ENCODE peak calls at places on chromosome 6, in six cellular contexts. One of them, this sample, is unnamed.

GRCh38 chr6:137415127-137415833 is 78.9 kb downstream of the OLIG3 start:
- DNase-seq in lung: peak
- DNase-seq in hepatocyte: peak
- DNase-seq in psoas muscle: no peak
- DNase-seq in cardiac muscle cell: peak
- DNase-seq in choroid plexus epithelial cell: peak
- DNase-seq in this sample: no peak

GRCh38 chr6:170137176-170137891 is 153.5 kb downstream of the DLL1 start:
- DNase-seq in lung: no peak
- DNase-seq in hepatocyte: no peak
- DNase-seq in cardiac muscle cell: no peak
- DNase-seq in psoas muscle: peak
- DNase-seq in choroid plexus epithelial cell: no peak
- DNase-seq in this sample: no peak

GRCh38 chr6:48765352-48765961 is 654.5 kb upstream of the PTCHD4 start:
- DNase-seq in choroid plexus epithelial cell: peak
- DNase-seq in lung: peak
- DNase-seq in hepatocyte: peak
- DNase-seq in cardiac muscle cell: peak
- DNase-seq in psoas muscle: no peak
- DNase-seq in this sample: no peak

GRCh38 chr6:116616757-116617093 is 446 bp downstream of the RSPH4A start:
- DNase-seq in lung: no peak
- DNase-seq in choroid plexus epithelial cell: no peak
- DNase-seq in psoas muscle: peak
- DNase-seq in hepatocyte: peak
- DNase-seq in cardiac muscle cell: no peak
- DNase-seq in this sample: no peak

GRCh38 chr6:112571486-112571885 is 224.4 kb downstream of the RFPL4B start:
- DNase-seq in psoas muscle: no peak
- DNase-seq in cardiac muscle cell: peak
- DNase-seq in lung: no peak
- DNase-seq in hepatocyte: peak
- DNase-seq in choroid plexus epithelial cell: peak
- DNase-seq in this sample: no peak

GRCh38 chr6:79762370-79762769 is 131.2 kb downstream of the SH3BGRL2 start:
- DNase-seq in psoas muscle: no peak
- DNase-seq in cardiac muscle cell: peak
- DNase-seq in hepatocyte: no peak
- DNase-seq in lung: no peak
- DNase-seq in choroid plexus epithelial cell: peak
- DNase-seq in this sample: no peak

GRCh38 chr6:90256698-90257485 is 39.8 kb downstream of the BACH2 start:
- DNase-seq in psoas muscle: no peak
- DNase-seq in lung: no peak
- DNase-seq in hepatocyte: no peak
- DNase-seq in cardiac muscle cell: peak
- DNase-seq in choroid plexus epithelial cell: peak
- DNase-seq in this sample: no peak

GRCh38 chr6:41428995-41429417 is 93.6 kb downstream of the NCR2 start:
- DNase-seq in hepatocyte: peak
- DNase-seq in cardiac muscle cell: peak
- DNase-seq in choroid plexus epithelial cell: peak
- DNase-seq in psoas muscle: peak
- DNase-seq in lung: no peak
- DNase-seq in this sample: no peak

GRCh38 chr6:20911826-20912225 is 377.6 kb downstream of the CDKAL1 start:
- DNase-seq in choroid plexus epithelial cell: no peak
- DNase-seq in cardiac muscle cell: no peak
- DNase-seq in lung: no peak
- DNase-seq in psoas muscle: no peak
- DNase-seq in hepatocyte: no peak
- DNase-seq in this sample: no peak

GRCh38 chr6:53731906-53732636 is 62.7 kb upstream of the LRRC1 start:
- DNase-seq in cardiac muscle cell: no peak
- DNase-seq in hepatocyte: no peak
- DNase-seq in psoas muscle: no peak
- DNase-seq in lung: no peak
- DNase-seq in choroid plexus epithelial cell: peak
- DNase-seq in this sample: no peak

GRCh38 chr6:53737746-53738145 is 57.1 kb upstream of the LRRC1 start:
- DNase-seq in lung: no peak
- DNase-seq in hepatocyte: peak
- DNase-seq in choroid plexus epithelial cell: no peak
- DNase-seq in cardiac muscle cell: no peak
- DNase-seq in psoas muscle: no peak
- DNase-seq in this sample: no peak

GRCh38 chr6:53735896-53736295 is 58.9 kb upstream of the LRRC1 start:
- DNase-seq in lung: no peak
- DNase-seq in cardiac muscle cell: no peak
- DNase-seq in choroid plexus epithelial cell: no peak
- DNase-seq in psoas muscle: no peak
- DNase-seq in hepatocyte: no peak
- DNase-seq in this sample: no peak

GRCh38 chr6:53730767-53731166 is 64.0 kb upstream of the LRRC1 start:
- DNase-seq in choroid plexus epithelial cell: no peak
- DNase-seq in lung: no peak
- DNase-seq in cardiac muscle cell: no peak
- DNase-seq in psoas muscle: no peak
- DNase-seq in hepatocyte: no peak
- DNase-seq in this sample: no peak

DNA sequence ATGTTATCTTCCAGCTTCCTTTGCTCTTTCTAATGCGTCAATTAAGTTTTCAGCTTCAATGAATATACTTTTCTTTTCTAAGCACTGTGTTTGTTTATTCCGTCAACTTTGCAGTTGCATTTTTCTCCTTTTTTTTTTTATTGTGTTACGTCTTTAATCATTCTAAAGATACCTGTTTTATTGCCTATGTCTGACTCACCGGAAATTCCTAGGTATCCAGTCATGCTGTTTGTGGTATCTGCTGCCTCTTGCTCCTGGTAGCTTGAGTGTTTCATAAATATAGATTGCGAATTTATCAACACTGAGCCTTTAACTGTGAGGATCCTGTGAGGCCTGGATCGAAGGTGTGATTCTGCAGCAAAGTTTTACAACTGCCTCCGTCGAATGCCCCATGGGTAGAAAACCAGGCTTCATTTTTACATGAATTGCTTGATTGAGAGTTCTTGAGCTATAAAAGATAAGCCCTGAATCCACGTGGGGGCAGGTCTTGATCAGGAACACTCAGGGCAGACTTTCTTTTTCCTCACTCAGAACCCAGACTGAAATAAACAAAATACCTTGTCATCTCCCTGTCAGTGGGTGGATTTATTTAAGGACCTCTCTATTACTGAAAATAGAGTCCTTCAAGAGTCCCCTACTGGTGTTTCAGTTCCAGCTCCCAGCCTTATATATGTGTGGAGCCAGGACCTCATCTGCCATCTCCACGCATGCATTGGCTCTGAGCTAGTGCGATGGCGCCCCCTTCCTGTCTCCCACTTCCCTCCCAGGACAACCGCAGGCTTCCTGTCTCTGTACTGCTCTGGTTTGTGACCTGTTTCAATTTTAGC is 60.1 kb upstream of the LRRC1 start:
- DNase-seq in choroid plexus epithelial cell: peak
- DNase-seq in lung: no peak
- DNase-seq in cardiac muscle cell: peak
- DNase-seq in hepatocyte: peak
- DNase-seq in psoas muscle: no peak
- DNase-seq in this sample: peak
- H3K4me3 ChIP-seq in choroid plexus epithelial cell: no peak
- H3K4me3 ChIP-seq in lung: no peak
- H3K4me3 ChIP-seq in cardiac muscle cell: no peak
- H3K4me3 ChIP-seq in hepatocyte: no peak
- H3K4me3 ChIP-seq in psoas muscle: no peak
- H3K4me3 ChIP-seq in this sample: no peak

DNA sequence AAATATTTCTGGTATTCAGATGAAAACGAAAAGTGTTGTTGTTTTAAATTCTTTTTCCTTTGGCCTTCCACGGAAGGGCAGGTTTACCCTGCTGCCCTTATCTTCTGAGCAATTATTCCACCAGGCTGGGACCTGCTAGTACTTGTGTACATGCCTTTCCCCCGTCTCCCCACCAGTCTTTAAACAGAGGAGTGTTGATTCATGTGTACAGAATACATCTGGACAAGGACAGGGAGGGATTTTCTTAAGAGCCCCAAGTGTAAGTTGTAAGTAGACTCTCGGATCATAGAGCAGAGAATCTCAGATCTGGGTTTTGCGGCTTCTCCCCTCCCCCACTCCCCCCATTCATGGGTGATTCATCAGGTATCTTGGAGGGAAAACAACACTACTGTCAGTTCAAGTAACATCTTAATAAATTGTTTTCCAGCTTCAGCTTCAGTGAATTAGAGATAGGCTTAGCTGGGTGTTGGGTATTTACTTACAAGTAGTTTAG is 81.3 kb downstream of the RTN4IP1 start:
- DNase-seq in choroid plexus epithelial cell: peak
- DNase-seq in psoas muscle: no peak
- DNase-seq in cardiac muscle cell: peak
- DNase-seq in hepatocyte: peak
- DNase-seq in lung: no peak
- DNase-seq in this sample: no peak
- TF ChIP-seq CTCF in choroid plexus epithelial cell: peak
- TF ChIP-seq CTCF in psoas muscle: no peak
- TF ChIP-seq CTCF in cardiac muscle cell: no peak
- TF ChIP-seq CTCF in hepatocyte: no peak
- TF ChIP-seq CTCF in lung: no peak
- TF ChIP-seq CTCF in this sample: no peak

GRCh38 chr6:125480146-125480545 is 178.4 kb upstream of the HDDC2 start:
- DNase-seq in hepatocyte: no peak
- DNase-seq in cardiac muscle cell: no peak
- DNase-seq in lung: no peak
- DNase-seq in psoas muscle: no peak
- DNase-seq in choroid plexus epithelial cell: no peak
- DNase-seq in this sample: no peak
- H3K4me3 ChIP-seq in hepatocyte: no peak
- H3K4me3 ChIP-seq in cardiac muscle cell: no peak
- H3K4me3 ChIP-seq in lung: no peak
- H3K4me3 ChIP-seq in psoas muscle: no peak
- H3K4me3 ChIP-seq in choroid plexus epithelial cell: no peak
- H3K4me3 ChIP-seq in this sample: no peak

GRCh38 chr6:166027761-166028160 is 139.9 kb downstream of the TBXT start:
- DNase-seq in psoas muscle: no peak
- DNase-seq in choroid plexus epithelial cell: peak
- DNase-seq in cardiac muscle cell: peak
- DNase-seq in lung: no peak
- DNase-seq in hepatocyte: no peak
- DNase-seq in this sample: no peak

GRCh38 chr6:166029506-166029905 is 138.1 kb downstream of the TBXT start:
- DNase-seq in hepatocyte: no peak
- DNase-seq in psoas muscle: no peak
- DNase-seq in cardiac muscle cell: no peak
- DNase-seq in choroid plexus epithelial cell: peak
- DNase-seq in lung: no peak
- DNase-seq in this sample: no peak

GRCh38 chr6:166031275-166031674 is 136.4 kb downstream of the TBXT start:
- DNase-seq in lung: no peak
- DNase-seq in choroid plexus epithelial cell: no peak
- DNase-seq in psoas muscle: no peak
- DNase-seq in hepatocyte: no peak
- DNase-seq in cardiac muscle cell: no peak
- DNase-seq in this sample: no peak

GRCh38 chr6:166036321-166037105 is 131.1 kb downstream of the TBXT start:
- DNase-seq in cardiac muscle cell: no peak
- DNase-seq in psoas muscle: no peak
- DNase-seq in choroid plexus epithelial cell: no peak
- DNase-seq in hepatocyte: no peak
- DNase-seq in lung: no peak
- DNase-seq in this sample: no peak

GRCh38 chr6:166032366-166033171 is 135.1 kb downstream of the TBXT start:
- DNase-seq in lung: no peak
- DNase-seq in cardiac muscle cell: peak
- DNase-seq in psoas muscle: peak
- DNase-seq in hepatocyte: peak
- DNase-seq in choroid plexus epithelial cell: peak
- DNase-seq in this sample: no peak
- TF ChIP-seq CTCF in lung: no peak
- TF ChIP-seq CTCF in cardiac muscle cell: peak
- TF ChIP-seq CTCF in psoas muscle: no peak
- TF ChIP-seq CTCF in hepatocyte: no peak
- TF ChIP-seq CTCF in choroid plexus epithelial cell: peak
- TF ChIP-seq CTCF in this sample: peak

GRCh38 chr6:118896339-118897136 is 2.6 kb downstream of the ASF1A start:
- DNase-seq in lung: no peak
- DNase-seq in psoas muscle: no peak
- DNase-seq in hepatocyte: peak
- DNase-seq in choroid plexus epithelial cell: peak
- DNase-seq in cardiac muscle cell: peak
- DNase-seq in this sample: no peak
- H3K4me3 ChIP-seq in lung: no peak
- H3K4me3 ChIP-seq in psoas muscle: peak
- H3K4me3 ChIP-seq in hepatocyte: peak
- H3K4me3 ChIP-seq in choroid plexus epithelial cell: peak
- H3K4me3 ChIP-seq in cardiac muscle cell: peak
- H3K4me3 ChIP-seq in this sample: peak

GRCh38 chr6:160788806-160789205 is 86.8 kb downstream of the PLG start:
- DNase-seq in choroid plexus epithelial cell: no peak
- DNase-seq in cardiac muscle cell: no peak
- DNase-seq in psoas muscle: no peak
- DNase-seq in lung: no peak
- DNase-seq in hepatocyte: no peak
- DNase-seq in this sample: no peak

GRCh38 chr6:160791981-160792418 is 90.0 kb downstream of the PLG start:
- DNase-seq in psoas muscle: no peak
- DNase-seq in choroid plexus epithelial cell: no peak
- DNase-seq in lung: no peak
- DNase-seq in hepatocyte: no peak
- DNase-seq in cardiac muscle cell: no peak
- DNase-seq in this sample: no peak

GRCh38 chr6:160789263-160790027 is 87.4 kb downstream of the PLG start:
- DNase-seq in hepatocyte: no peak
- DNase-seq in lung: no peak
- DNase-seq in cardiac muscle cell: no peak
- DNase-seq in psoas muscle: no peak
- DNase-seq in choroid plexus epithelial cell: no peak
- DNase-seq in this sample: no peak

GRCh38 chr6:160791459-160791858 is 89.4 kb downstream of the PLG start:
- DNase-seq in cardiac muscle cell: no peak
- DNase-seq in lung: no peak
- DNase-seq in psoas muscle: no peak
- DNase-seq in hepatocyte: no peak
- DNase-seq in choroid plexus epithelial cell: no peak
- DNase-seq in this sample: peak

GRCh38 chr6:160790028-160790792 is 88.2 kb downstream of the PLG start:
- DNase-seq in hepatocyte: no peak
- DNase-seq in lung: no peak
- DNase-seq in cardiac muscle cell: peak
- DNase-seq in choroid plexus epithelial cell: no peak
- DNase-seq in psoas muscle: no peak
- DNase-seq in this sample: no peak
- TF ChIP-seq CTCF in hepatocyte: no peak
- TF ChIP-seq CTCF in lung: no peak
- TF ChIP-seq CTCF in cardiac muscle cell: no peak
- TF ChIP-seq CTCF in choroid plexus epithelial cell: peak
- TF ChIP-seq CTCF in psoas muscle: no peak
- TF ChIP-seq CTCF in this sample: no peak

GRCh38 chr6:45613678-45614077 is 235.9 kb upstream of the SUPT3H start:
- DNase-seq in lung: no peak
- DNase-seq in choroid plexus epithelial cell: peak
- DNase-seq in psoas muscle: peak
- DNase-seq in hepatocyte: peak
- DNase-seq in cardiac muscle cell: peak
- DNase-seq in this sample: no peak
- H3K4me3 ChIP-seq in lung: no peak
- H3K4me3 ChIP-seq in choroid plexus epithelial cell: no peak
- H3K4me3 ChIP-seq in psoas muscle: no peak
- H3K4me3 ChIP-seq in hepatocyte: no peak
- H3K4me3 ChIP-seq in cardiac muscle cell: no peak
- H3K4me3 ChIP-seq in this sample: no peak

This sample was measured in GM12864.